ENCODE peak calls at places on chromosomes 2 and 18, in nine cellular contexts. K is HT1080; O is posterior vena cava; W is Kasumi-1; Q is neural progenitor cell; G is G401; E is activated T-cell treated with anti-CD3 and anti-CD28 coated beads, Interleukin-2, amount 50 U/mL, for 1 hour; Y is nephron progenitor cell; V is substantia nigra. Z is an unnamed sample.

GRCh38 chr2:206088248-206088647 is 2.3 kb upstream of the INO80D start:
- DNase-seq in K (no peak), O (no peak), W (no peak), Q (no peak), G (no peak), E (no peak), Y (no peak), V (no peak), Z (no peak)

GRCh38 chr2:53259395-53260009 is 508.1 kb upstream of the CHAC2 start:
- DNase-seq in K (no peak), O (no peak), W (no peak), Q (no peak), G (no peak), E (no peak), Y (no peak), V (no peak), Z (no peak)

GRCh38 chr2:155099784-155100183 is 401.3 kb downstream of the KCNJ3 start:
- DNase-seq in K (peak), O (peak), W (no peak), Q (no peak), G (no peak), E (no peak), Y (no peak), V (no peak), Z (no peak)

GRCh38 chr2:235330775-235331438 is 162.9 kb upstream of the AGAP1 start:
- DNase-seq in K (peak), O (no peak), W (no peak), Q (no peak), G (peak), E (no peak), Y (no peak), V (no peak), Z (peak)

GRCh38 chr2:69589973-69590652 is 53.4 kb downstream of the AAK1 start:
- DNase-seq in K (peak), O (no peak), W (no peak), Q (peak), G (no peak), E (no peak), Y (no peak), V (no peak), Z (peak)

GRCh38 chr2:10495311-10495987 is 47.3 kb upstream of the ODC1 start:
- DNase-seq in K (no peak), O (peak), W (no peak), Q (no peak), G (no peak), E (no peak), Y (no peak), V (no peak), Z (no peak)

GRCh38 chr2:10220516-10221391 is 82.0 kb upstream of the HPCAL1 start:
- DNase-seq in K (peak), O (peak), W (no peak), Q (no peak), G (no peak), E (no peak), Y (no peak), V (no peak), Z (peak)

GRCh38 chr2:161165811-161166210 is 5.6 kb downstream of the TANK start:
- DNase-seq in K (no peak), O (no peak), W (peak), Q (no peak), G (no peak), E (no peak), Y (no peak), V (no peak), Z (no peak)

GRCh38 chr2:233650981-233651380 is 14.7 kb downstream of the UGT1A10 start:
- DNase-seq in K (no peak), O (no peak), W (no peak), Q (no peak), G (no peak), E (no peak), Y (no peak), V (no peak), Z (no peak)

GRCh38 chr2:7133521-7133920 is 216.3 kb downstream of the RNF144A start:
- DNase-seq in K (peak), O (no peak), W (no peak), Q (no peak), G (no peak), E (no peak), Y (peak), V (no peak), Z (no peak)

GRCh38 chr2:214322662-214323061 is 88.2 kb upstream of the VWC2L start:
- DNase-seq in K (peak), O (no peak), W (no peak), Q (no peak), G (no peak), E (no peak), Y (no peak), V (no peak), Z (peak)

GRCh38 chr2:226835796-226836547 is at the start of gene RHBDD1:
- DNase-seq in K (peak), O (peak), W (peak), Q (peak), G (peak), E (peak), Y (peak), V (peak), Z (peak)

GRCh38 chr2:36357506-36358316 is 2.1 kb downstream of the CRIM1 start:
- DNase-seq in K (peak), O (peak), W (peak), Q (peak), G (peak), E (peak), Y (peak), V (no peak), Z (peak)

GRCh38 chr2:77513191-77513590 is 9.0 kb downstream of the LRRTM4 start:
- DNase-seq in K (peak), O (no peak), W (no peak), Q (no peak), G (no peak), E (no peak), Y (no peak), V (no peak), Z (no peak)

GRCh38 chr2:164771897-164772296 is 69.7 kb downstream of the COBLL1 start:
- DNase-seq in K (no peak), O (no peak), W (no peak), Q (no peak), G (no peak), E (no peak), Y (no peak), V (no peak), Z (no peak)

GRCh38 chr18:49398331-49398730 is 62.1 kb downstream of the DYM start:
- DNase-seq in K (no peak), O (no peak), W (no peak), Q (no peak), G (no peak), E (no peak), Y (no peak), V (no peak), Z (no peak)

GRCh38 chr18:49723648-49724180 is 89.6 kb downstream of the ACAA2 start:
- DNase-seq in K (peak), O (no peak), W (no peak), Q (no peak), G (no peak), E (no peak), Y (no peak), V (no peak), Z (peak)

GRCh38 chr2:121078869-121079268 is 206.1 kb downstream of the TFCP2L1 start:
- DNase-seq in K (no peak), O (no peak), W (no peak), Q (no peak), G (no peak), E (no peak), Y (no peak), V (no peak), Z (no peak)

GRCh38 chr2:180029575-180029974 is 22.5 kb upstream of the CWC22 start:
- DNase-seq in K (no peak), O (no peak), W (no peak), Q (no peak), G (no peak), E (no peak), Y (no peak), V (no peak), Z (no peak)

GRCh38 chr2:226131299-226131784 is 668.3 kb downstream of the IRS1 start:
- DNase-seq in K (no peak), O (no peak), W (no peak), Q (no peak), G (peak), E (no peak), Y (no peak), V (no peak), Z (no peak)